ENCODE peak calls at places on chromosomes 6 and 20, in ten cellular contexts. One of them, this sample, is unnamed.

GRCh38 chr20:58213112-58213511 is 15.3 kb downstream of the ANKRD60 start:
- DNase-seq in mucosa of descending colon: no peak
- DNase-seq in AG09319: no peak
- DNase-seq in cardiac fibroblast: no peak
- DNase-seq in MM.1S: no peak
- DNase-seq in mesothelial cell of epicardium: no peak
- DNase-seq in left ventricle myocardium inferior: no peak
- DNase-seq in glutamatergic neuron: no peak
- DNase-seq in GM10248: no peak
- DNase-seq in tibial nerve: no peak
- DNase-seq in this sample: no peak

GRCh38 chr20:49768204-49769124 is 44.2 kb upstream of the SLC9A8 start:
- DNase-seq in mucosa of descending colon: no peak
- DNase-seq in AG09319: peak; percentile 71
- DNase-seq in cardiac fibroblast: peak; percentile 98
- DNase-seq in MM.1S: peak; percentile 75
- DNase-seq in mesothelial cell of epicardium: no peak
- DNase-seq in left ventricle myocardium inferior: no peak
- DNase-seq in glutamatergic neuron: no peak
- DNase-seq in GM10248: no peak
- DNase-seq in tibial nerve: peak; percentile 41
- DNase-seq in this sample: peak; percentile 68

GRCh38 chr6:50602191-50602810 is 111.0 kb upstream of the TFAP2D start:
- DNase-seq in mucosa of descending colon: peak; percentile 14
- DNase-seq in AG09319: no peak
- DNase-seq in cardiac fibroblast: peak; percentile 56
- DNase-seq in MM.1S: peak; percentile 19
- DNase-seq in mesothelial cell of epicardium: no peak
- DNase-seq in left ventricle myocardium inferior: no peak
- DNase-seq in glutamatergic neuron: no peak
- DNase-seq in GM10248: peak; percentile 9
- DNase-seq in tibial nerve: no peak
- DNase-seq in this sample: no peak

GRCh38 chr20:31747640-31748039 is 8.6 kb downstream of the TPX2 start:
- DNase-seq in mucosa of descending colon: no peak
- DNase-seq in AG09319: no peak
- DNase-seq in cardiac fibroblast: no peak
- DNase-seq in MM.1S: no peak
- DNase-seq in mesothelial cell of epicardium: no peak
- DNase-seq in left ventricle myocardium inferior: no peak
- DNase-seq in glutamatergic neuron: no peak
- DNase-seq in GM10248: no peak
- DNase-seq in tibial nerve: no peak
- DNase-seq in this sample: no peak

GRCh38 chr6:393391-394221 is 2.1 kb downstream of the IRF4 start:
- DNase-seq in mucosa of descending colon: no peak
- DNase-seq in AG09319: no peak
- DNase-seq in cardiac fibroblast: peak; percentile 12
- DNase-seq in MM.1S: peak; percentile 63
- DNase-seq in mesothelial cell of epicardium: no peak
- DNase-seq in left ventricle myocardium inferior: no peak
- DNase-seq in glutamatergic neuron: peak; percentile 46
- DNase-seq in GM10248: peak; percentile 21
- DNase-seq in tibial nerve: no peak
- DNase-seq in this sample: no peak

GRCh38 chr20:57655812-57656161 is 35.6 kb upstream of the ZBP1 start:
- DNase-seq in mucosa of descending colon: peak; percentile 1
- DNase-seq in AG09319: no peak
- DNase-seq in cardiac fibroblast: no peak
- DNase-seq in MM.1S: no peak
- DNase-seq in mesothelial cell of epicardium: no peak
- DNase-seq in left ventricle myocardium inferior: no peak
- DNase-seq in glutamatergic neuron: peak; percentile 8
- DNase-seq in GM10248: peak; percentile 17
- DNase-seq in tibial nerve: no peak
- DNase-seq in this sample: no peak

GRCh38 chr6:53999088-53999755 is 112.0 kb upstream of the MLIP start:
- DNase-seq in mucosa of descending colon: no peak
- DNase-seq in AG09319: no peak
- DNase-seq in cardiac fibroblast: no peak
- DNase-seq in MM.1S: no peak
- DNase-seq in mesothelial cell of epicardium: no peak
- DNase-seq in left ventricle myocardium inferior: no peak
- DNase-seq in glutamatergic neuron: no peak
- DNase-seq in GM10248: no peak
- DNase-seq in tibial nerve: no peak
- DNase-seq in this sample: no peak

GRCh38 chr6:163329991-163330390 is 84.5 kb upstream of the QKI start:
- DNase-seq in mucosa of descending colon: no peak
- DNase-seq in AG09319: no peak
- DNase-seq in cardiac fibroblast: no peak
- DNase-seq in MM.1S: no peak
- DNase-seq in mesothelial cell of epicardium: no peak
- DNase-seq in left ventricle myocardium inferior: no peak
- DNase-seq in glutamatergic neuron: no peak
- DNase-seq in GM10248: no peak
- DNase-seq in tibial nerve: no peak
- DNase-seq in this sample: no peak

GRCh38 chr20:53547664-53548239 is 45.9 kb downstream of the ZNF217 start:
- DNase-seq in mucosa of descending colon: peak; percentile 60
- DNase-seq in AG09319: peak; percentile 49
- DNase-seq in cardiac fibroblast: peak; percentile 79
- DNase-seq in MM.1S: peak; percentile 70
- DNase-seq in mesothelial cell of epicardium: no peak
- DNase-seq in left ventricle myocardium inferior: no peak
- DNase-seq in glutamatergic neuron: peak; percentile 30
- DNase-seq in GM10248: peak; percentile 66
- DNase-seq in tibial nerve: no peak
- DNase-seq in this sample: peak; percentile 18

GRCh38 chr6:116847234-116847633 is 18.4 kb upstream of the GPRC6A start:
- DNase-seq in mucosa of descending colon: no peak
- DNase-seq in AG09319: no peak
- DNase-seq in cardiac fibroblast: peak; percentile 66
- DNase-seq in MM.1S: peak; percentile 40
- DNase-seq in mesothelial cell of epicardium: no peak
- DNase-seq in left ventricle myocardium inferior: no peak
- DNase-seq in glutamatergic neuron: no peak
- DNase-seq in GM10248: peak; percentile 5
- DNase-seq in tibial nerve: no peak
- DNase-seq in this sample: no peak
- TF ChIP-seq CTCF in mucosa of descending colon: no peak
- TF ChIP-seq CTCF in AG09319: no peak
- TF ChIP-seq CTCF in cardiac fibroblast: peak; percentile 4
- TF ChIP-seq CTCF in MM.1S: peak; percentile 24
- TF ChIP-seq CTCF in mesothelial cell of epicardium: peak; percentile 53
- TF ChIP-seq CTCF in left ventricle myocardium inferior: peak; percentile 28
- TF ChIP-seq CTCF in glutamatergic neuron: peak; percentile 28
- TF ChIP-seq CTCF in GM10248: peak; percentile 28
- TF ChIP-seq CTCF in tibial nerve: peak; percentile 33
- TF ChIP-seq CTCF in this sample: peak; percentile 16

GRCh38 chr20:3247638-3248037 is 8.6 kb upstream of the SLC4A11 start:
- DNase-seq in mucosa of descending colon: no peak
- DNase-seq in AG09319: no peak
- DNase-seq in cardiac fibroblast: no peak
- DNase-seq in MM.1S: no peak
- DNase-seq in mesothelial cell of epicardium: no peak
- DNase-seq in left ventricle myocardium inferior: no peak
- DNase-seq in glutamatergic neuron: no peak
- DNase-seq in GM10248: no peak
- DNase-seq in tibial nerve: no peak
- DNase-seq in this sample: no peak

GRCh38 chr20:3248993-3249347 is 10.0 kb upstream of the SLC4A11 start:
- DNase-seq in mucosa of descending colon: no peak
- DNase-seq in AG09319: no peak
- DNase-seq in cardiac fibroblast: no peak
- DNase-seq in MM.1S: no peak
- DNase-seq in mesothelial cell of epicardium: no peak
- DNase-seq in left ventricle myocardium inferior: no peak
- DNase-seq in glutamatergic neuron: no peak
- DNase-seq in GM10248: no peak
- DNase-seq in tibial nerve: no peak
- DNase-seq in this sample: no peak

GRCh38 chr20:3251806-3252205 is 12.8 kb upstream of the SLC4A11 start:
- DNase-seq in mucosa of descending colon: no peak
- DNase-seq in AG09319: no peak
- DNase-seq in cardiac fibroblast: peak; percentile 42
- DNase-seq in MM.1S: no peak
- DNase-seq in mesothelial cell of epicardium: no peak
- DNase-seq in left ventricle myocardium inferior: peak; percentile 41
- DNase-seq in glutamatergic neuron: no peak
- DNase-seq in GM10248: no peak
- DNase-seq in tibial nerve: no peak
- DNase-seq in this sample: no peak

GRCh38 chr20:3248167-3248992 is 9.4 kb upstream of the SLC4A11 start:
- DNase-seq in mucosa of descending colon: peak; percentile 33
- DNase-seq in AG09319: no peak
- DNase-seq in cardiac fibroblast: peak; percentile 36
- DNase-seq in MM.1S: no peak
- DNase-seq in mesothelial cell of epicardium: no peak
- DNase-seq in left ventricle myocardium inferior: peak; percentile 39
- DNase-seq in glutamatergic neuron: peak; percentile 57
- DNase-seq in GM10248: no peak
- DNase-seq in tibial nerve: no peak
- DNase-seq in this sample: no peak

GRCh38 chr20:3250091-3250504 is 11.1 kb upstream of the SLC4A11 start:
- DNase-seq in mucosa of descending colon: no peak
- DNase-seq in AG09319: no peak
- DNase-seq in cardiac fibroblast: peak; percentile 24
- DNase-seq in MM.1S: no peak
- DNase-seq in mesothelial cell of epicardium: no peak
- DNase-seq in left ventricle myocardium inferior: no peak
- DNase-seq in glutamatergic neuron: peak; percentile 73
- DNase-seq in GM10248: no peak
- DNase-seq in tibial nerve: no peak
- DNase-seq in this sample: no peak
- TF ChIP-seq CTCF in mucosa of descending colon: no peak
- TF ChIP-seq CTCF in AG09319: no peak
- TF ChIP-seq CTCF in cardiac fibroblast: peak; percentile 32
- TF ChIP-seq CTCF in MM.1S: peak; percentile 31
- TF ChIP-seq CTCF in mesothelial cell of epicardium: no peak
- TF ChIP-seq CTCF in left ventricle myocardium inferior: no peak
- TF ChIP-seq CTCF in glutamatergic neuron: peak; percentile 64
- TF ChIP-seq CTCF in GM10248: no peak
- TF ChIP-seq CTCF in tibial nerve: no peak
- TF ChIP-seq CTCF in this sample: peak; percentile 32

GRCh38 chr20:24657211-24657610 is 187.8 kb downstream of the SYNDIG1 start:
- DNase-seq in mucosa of descending colon: peak; percentile 7
- DNase-seq in AG09319: no peak
- DNase-seq in cardiac fibroblast: peak; percentile 75
- DNase-seq in MM.1S: no peak
- DNase-seq in mesothelial cell of epicardium: no peak
- DNase-seq in left ventricle myocardium inferior: no peak
- DNase-seq in glutamatergic neuron: no peak
- DNase-seq in GM10248: no peak
- DNase-seq in tibial nerve: no peak
- DNase-seq in this sample: no peak
- TF ChIP-seq CTCF in mucosa of descending colon: no peak
- TF ChIP-seq CTCF in AG09319: no peak
- TF ChIP-seq CTCF in cardiac fibroblast: peak; percentile 29
- TF ChIP-seq CTCF in MM.1S: no peak
- TF ChIP-seq CTCF in mesothelial cell of epicardium: no peak
- TF ChIP-seq CTCF in left ventricle myocardium inferior: no peak
- TF ChIP-seq CTCF in glutamatergic neuron: no peak
- TF ChIP-seq CTCF in GM10248: no peak
- TF ChIP-seq CTCF in tibial nerve: no peak
- TF ChIP-seq CTCF in this sample: peak; percentile 17

DNA sequence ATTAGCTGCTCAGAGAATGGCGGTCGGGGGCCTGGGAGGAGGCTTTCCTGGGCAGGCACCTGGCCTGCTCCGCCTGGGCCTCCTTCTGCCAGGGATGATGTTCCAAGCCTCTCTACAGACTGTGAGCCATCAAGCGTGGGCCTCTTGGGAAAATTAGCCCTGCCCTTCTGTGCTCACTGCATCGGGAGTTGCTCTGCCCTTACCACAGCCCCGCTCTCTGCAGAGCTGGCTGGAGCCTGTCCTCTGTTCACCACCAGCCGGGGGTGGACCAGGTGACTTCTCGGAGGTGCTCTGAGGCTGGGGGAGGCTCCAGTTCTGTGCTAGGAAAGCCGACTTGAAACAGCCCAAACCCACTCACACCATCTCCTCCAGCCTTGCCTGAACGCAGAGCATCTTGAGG is 24.2 kb downstream of the MDGA1 start:
- DNase-seq in mucosa of descending colon: no peak
- DNase-seq in AG09319: no peak
- DNase-seq in cardiac fibroblast: no peak
- DNase-seq in MM.1S: no peak
- DNase-seq in mesothelial cell of epicardium: no peak
- DNase-seq in left ventricle myocardium inferior: no peak
- DNase-seq in glutamatergic neuron: peak; percentile 76
- DNase-seq in GM10248: no peak
- DNase-seq in tibial nerve: no peak
- DNase-seq in this sample: no peak
- TF ChIP-seq CTCF in mucosa of descending colon: no peak
- TF ChIP-seq CTCF in AG09319: no peak
- TF ChIP-seq CTCF in cardiac fibroblast: no peak
- TF ChIP-seq CTCF in MM.1S: no peak
- TF ChIP-seq CTCF in mesothelial cell of epicardium: no peak
- TF ChIP-seq CTCF in left ventricle myocardium inferior: no peak
- TF ChIP-seq CTCF in glutamatergic neuron: no peak
- TF ChIP-seq CTCF in GM10248: no peak
- TF ChIP-seq CTCF in tibial nerve: no peak
- TF ChIP-seq CTCF in this sample: no peak

GRCh38 chr20:34627458-34627857 is 49.4 kb downstream of the PIGU start:
- DNase-seq in mucosa of descending colon: no peak
- DNase-seq in AG09319: no peak
- DNase-seq in cardiac fibroblast: no peak
- DNase-seq in MM.1S: no peak
- DNase-seq in mesothelial cell of epicardium: no peak
- DNase-seq in left ventricle myocardium inferior: no peak
- DNase-seq in glutamatergic neuron: no peak
- DNase-seq in GM10248: no peak
- DNase-seq in tibial nerve: no peak
- DNase-seq in this sample: no peak
- TF ChIP-seq CTCF in mucosa of descending colon: no peak
- TF ChIP-seq CTCF in AG09319: no peak
- TF ChIP-seq CTCF in cardiac fibroblast: no peak
- TF ChIP-seq CTCF in MM.1S: no peak
- TF ChIP-seq CTCF in mesothelial cell of epicardium: no peak
- TF ChIP-seq CTCF in left ventricle myocardium inferior: no peak
- TF ChIP-seq CTCF in glutamatergic neuron: no peak
- TF ChIP-seq CTCF in GM10248: no peak
- TF ChIP-seq CTCF in tibial nerve: no peak
- TF ChIP-seq CTCF in this sample: no peak